ENCODE peak calls at places on chromosomes 2 and 18, in eight cellular contexts. One of them, this sample, is unnamed.
A peak's percentile ranks its signal among the peaks of the same experiment; 100 is the strongest.

GRCh38 chr2:43131890-43132522 is 94.4 kb downstream of the ZFP36L2 start:
- DNase-seq in astrocyte: no peak
- DNase-seq in PC-3: peak; percentile 26
- DNase-seq in PC-9: no peak
- DNase-seq in hepatocyte: no peak
- DNase-seq in HepG2: no peak
- DNase-seq in OCI-LY7: no peak
- DNase-seq in GM23248: no peak
- DNase-seq in this sample: peak; percentile 45

GRCh38 chr2:218418717-218419458 is at the start of gene VIL1:
- DNase-seq in astrocyte: no peak
- DNase-seq in PC-3: no peak
- DNase-seq in PC-9: no peak
- DNase-seq in hepatocyte: peak; percentile 92
- DNase-seq in HepG2: peak; percentile 94
- DNase-seq in OCI-LY7: no peak
- DNase-seq in GM23248: no peak
- DNase-seq in this sample: no peak

GRCh38 chr2:66850406-66850805 is 415.5 kb downstream of the MEIS1 start:
- DNase-seq in astrocyte: no peak
- DNase-seq in PC-3: no peak
- DNase-seq in PC-9: no peak
- DNase-seq in hepatocyte: no peak
- DNase-seq in HepG2: no peak
- DNase-seq in OCI-LY7: no peak
- DNase-seq in GM23248: no peak
- DNase-seq in this sample: no peak

GRCh38 chr2:126714191-126714965 is 58.4 kb downstream of the GYPC start:
- DNase-seq in astrocyte: no peak
- DNase-seq in PC-3: no peak
- DNase-seq in PC-9: no peak
- DNase-seq in hepatocyte: no peak
- DNase-seq in HepG2: no peak
- DNase-seq in OCI-LY7: no peak
- DNase-seq in GM23248: no peak
- DNase-seq in this sample: no peak

GRCh38 chr2:41827354-41827971 is 220.4 kb upstream of the PKDCC start:
- DNase-seq in astrocyte: no peak
- DNase-seq in PC-3: no peak
- DNase-seq in PC-9: no peak
- DNase-seq in hepatocyte: no peak
- DNase-seq in HepG2: peak; percentile 74
- DNase-seq in OCI-LY7: no peak
- DNase-seq in GM23248: no peak
- DNase-seq in this sample: no peak

GRCh38 chr2:85935170-85935745 is 46.5 kb upstream of the ST3GAL5 start:
- DNase-seq in astrocyte: peak; percentile 56
- DNase-seq in PC-3: no peak
- DNase-seq in PC-9: no peak
- DNase-seq in hepatocyte: no peak
- DNase-seq in HepG2: no peak
- DNase-seq in OCI-LY7: no peak
- DNase-seq in GM23248: no peak
- DNase-seq in this sample: no peak

GRCh38 chr2:56244911-56245530 is 61.2 kb downstream of the CCDC85A start:
- DNase-seq in astrocyte: peak; percentile 60
- DNase-seq in PC-3: no peak
- DNase-seq in PC-9: no peak
- DNase-seq in hepatocyte: peak; percentile 42
- DNase-seq in HepG2: no peak
- DNase-seq in OCI-LY7: no peak
- DNase-seq in GM23248: peak; percentile 30
- DNase-seq in this sample: no peak

GRCh38 chr2:44362207-44363015 is 664 bp downstream of the CAMKMT start:
- DNase-seq in astrocyte: peak; percentile 41
- DNase-seq in PC-3: peak; percentile 52
- DNase-seq in PC-9: peak; percentile 53
- DNase-seq in hepatocyte: peak; percentile 56
- DNase-seq in HepG2: peak; percentile 18
- DNase-seq in OCI-LY7: peak; percentile 59
- DNase-seq in GM23248: peak; percentile 83
- DNase-seq in this sample: peak; percentile 49

GRCh38 chr2:43158259-43158880 is 68.0 kb downstream of the ZFP36L2 start:
- DNase-seq in astrocyte: peak; percentile 70
- DNase-seq in PC-3: peak; percentile 86
- DNase-seq in PC-9: peak; percentile 88
- DNase-seq in hepatocyte: peak; percentile 72
- DNase-seq in HepG2: peak; percentile 74
- DNase-seq in OCI-LY7: no peak
- DNase-seq in GM23248: peak; percentile 90
- DNase-seq in this sample: no peak

GRCh38 chr2:96763511-96764252 is 3.0 kb downstream of the CNNM4 start:
- DNase-seq in astrocyte: no peak
- DNase-seq in PC-3: peak; percentile 47
- DNase-seq in PC-9: peak; percentile 70
- DNase-seq in hepatocyte: peak; percentile 66
- DNase-seq in HepG2: peak; percentile 49
- DNase-seq in OCI-LY7: peak; percentile 55
- DNase-seq in GM23248: peak; percentile 37
- DNase-seq in this sample: peak; percentile 76

GRCh38 chr2:233831011-233831721 is 23.2 kb downstream of the HJURP start:
- DNase-seq in astrocyte: no peak
- DNase-seq in PC-3: no peak
- DNase-seq in PC-9: no peak
- DNase-seq in hepatocyte: no peak
- DNase-seq in HepG2: no peak
- DNase-seq in OCI-LY7: no peak
- DNase-seq in GM23248: no peak
- DNase-seq in this sample: peak; percentile 52

GRCh38 chr2:78861546-78861945 is 164.0 kb upstream of the REG3G start:
- DNase-seq in astrocyte: no peak
- DNase-seq in PC-3: peak; percentile 39
- DNase-seq in PC-9: no peak
- DNase-seq in hepatocyte: peak; percentile 28
- DNase-seq in HepG2: peak; percentile 51
- DNase-seq in OCI-LY7: peak; percentile 31
- DNase-seq in GM23248: peak; percentile 2
- DNase-seq in this sample: peak; percentile 16

GRCh38 chr2:19127616-19128015 is 230.8 kb downstream of the OSR1 start:
- DNase-seq in astrocyte: no peak
- DNase-seq in PC-3: no peak
- DNase-seq in PC-9: no peak
- DNase-seq in hepatocyte: no peak
- DNase-seq in HepG2: no peak
- DNase-seq in OCI-LY7: no peak
- DNase-seq in GM23248: no peak
- DNase-seq in this sample: no peak

GRCh38 chr2:165957030-165957675 is 3.6 kb upstream of the TTC21B start:
- DNase-seq in astrocyte: no peak
- DNase-seq in PC-3: no peak
- DNase-seq in PC-9: no peak
- DNase-seq in hepatocyte: no peak
- DNase-seq in HepG2: no peak
- DNase-seq in OCI-LY7: no peak
- DNase-seq in GM23248: no peak
- DNase-seq in this sample: no peak

GRCh38 chr18:8453528-8453927 is 155.7 kb upstream of the RAB12 start:
- DNase-seq in astrocyte: no peak
- DNase-seq in PC-3: no peak
- DNase-seq in PC-9: peak; percentile 25
- DNase-seq in hepatocyte: no peak
- DNase-seq in HepG2: no peak
- DNase-seq in OCI-LY7: no peak
- DNase-seq in GM23248: no peak
- DNase-seq in this sample: no peak

GRCh38 chr18:8454136-8454535 is 155.1 kb upstream of the RAB12 start:
- DNase-seq in astrocyte: no peak
- DNase-seq in PC-3: no peak
- DNase-seq in PC-9: peak; percentile 20
- DNase-seq in hepatocyte: no peak
- DNase-seq in HepG2: no peak
- DNase-seq in OCI-LY7: no peak
- DNase-seq in GM23248: no peak
- DNase-seq in this sample: no peak

GRCh38 chr18:8448091-8448490 is 161.1 kb upstream of the RAB12 start:
- DNase-seq in astrocyte: no peak
- DNase-seq in PC-3: peak; percentile 88
- DNase-seq in PC-9: peak; percentile 11
- DNase-seq in hepatocyte: no peak
- DNase-seq in HepG2: no peak
- DNase-seq in OCI-LY7: no peak
- DNase-seq in GM23248: no peak
- DNase-seq in this sample: no peak

GRCh38 chr18:8450013-8450412 is 159.2 kb upstream of the RAB12 start:
- DNase-seq in astrocyte: no peak
- DNase-seq in PC-3: peak; percentile 18
- DNase-seq in PC-9: peak; percentile 26
- DNase-seq in hepatocyte: no peak
- DNase-seq in HepG2: no peak
- DNase-seq in OCI-LY7: no peak
- DNase-seq in GM23248: peak; percentile 35
- DNase-seq in this sample: no peak

DNA sequence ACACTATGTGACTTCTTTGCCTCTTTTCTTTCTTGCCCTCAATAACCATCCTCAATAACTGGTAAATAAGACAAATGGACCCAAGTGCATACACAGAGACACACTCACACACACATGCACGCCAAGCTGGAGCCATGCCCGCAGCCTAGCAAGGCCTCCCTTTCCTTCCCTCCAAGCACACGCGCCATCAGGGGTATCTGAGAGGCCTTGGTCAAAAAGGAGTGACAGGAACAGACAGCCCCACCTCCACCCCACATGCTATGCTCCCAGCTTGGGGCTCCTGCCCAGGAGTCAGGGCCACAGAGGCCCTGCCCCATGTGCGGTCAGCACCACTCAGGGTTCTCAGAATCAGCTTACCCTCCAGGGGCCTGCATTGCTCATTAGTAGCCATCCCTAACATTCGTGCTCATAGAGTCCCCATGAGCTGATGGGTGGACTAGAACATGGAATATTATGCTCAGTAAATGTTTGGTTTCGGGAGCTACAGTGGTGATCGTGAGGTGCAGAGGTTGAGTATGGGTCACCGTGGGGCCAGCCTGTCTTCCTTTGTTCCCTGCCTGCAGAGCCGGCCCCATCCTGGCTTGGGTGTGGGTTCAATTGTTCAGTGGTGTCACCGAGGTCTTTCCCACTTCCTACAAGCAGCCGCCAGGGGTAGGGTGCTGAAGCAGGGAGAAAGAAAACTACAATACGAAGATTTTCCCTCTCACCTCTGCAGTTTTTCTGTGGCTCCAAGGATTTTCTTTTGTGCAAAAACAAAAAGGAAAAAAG is 158.2 kb upstream of the RAB12 start:
- DNase-seq in astrocyte: no peak
- DNase-seq in PC-3: no peak
- DNase-seq in PC-9: peak; percentile 15
- DNase-seq in hepatocyte: no peak
- DNase-seq in HepG2: peak; percentile 9
- DNase-seq in OCI-LY7: no peak
- DNase-seq in GM23248: no peak
- DNase-seq in this sample: no peak
- H2AFZ ChIP-seq in astrocyte: no peak overlapping the region
- H2AFZ ChIP-seq in PC-3: no peak overlapping the region
- H2AFZ ChIP-seq in PC-9: no peak overlapping the region
- H2AFZ ChIP-seq in hepatocyte: no peak overlapping the region
- H2AFZ ChIP-seq in HepG2: no peak overlapping the region
- H2AFZ ChIP-seq in OCI-LY7: no peak overlapping the region
- H2AFZ ChIP-seq in GM23248: no peak overlapping the region
- H2AFZ ChIP-seq in this sample: no peak overlapping the region

GRCh38 chr2:39175391-39175790 is 54.5 kb upstream of the SOS1 start:
- DNase-seq in astrocyte: no peak
- DNase-seq in PC-3: no peak
- DNase-seq in PC-9: no peak
- DNase-seq in hepatocyte: no peak
- DNase-seq in HepG2: no peak
- DNase-seq in OCI-LY7: no peak
- DNase-seq in GM23248: no peak
- DNase-seq in this sample: no peak

GRCh38 chr2:39174022-39174421 is 53.2 kb upstream of the SOS1 start:
- DNase-seq in astrocyte: no peak
- DNase-seq in PC-3: no peak
- DNase-seq in PC-9: no peak
- DNase-seq in hepatocyte: no peak
- DNase-seq in HepG2: peak; percentile 29
- DNase-seq in OCI-LY7: no peak
- DNase-seq in GM23248: no peak
- DNase-seq in this sample: no peak

GRCh38 chr2:39176997-39177396 is 56.1 kb upstream of the SOS1 start:
- DNase-seq in astrocyte: no peak
- DNase-seq in PC-3: no peak
- DNase-seq in PC-9: no peak
- DNase-seq in hepatocyte: no peak
- DNase-seq in HepG2: no peak
- DNase-seq in OCI-LY7: no peak
- DNase-seq in GM23248: no peak
- DNase-seq in this sample: no peak

GRCh38 chr2:39171618-39172017 is 50.8 kb upstream of the SOS1 start:
- DNase-seq in astrocyte: no peak
- DNase-seq in PC-3: no peak
- DNase-seq in PC-9: no peak
- DNase-seq in hepatocyte: no peak
- DNase-seq in HepG2: peak; percentile 19
- DNase-seq in OCI-LY7: no peak
- DNase-seq in GM23248: no peak
- DNase-seq in this sample: no peak
- H2AFZ ChIP-seq in astrocyte: no peak overlapping the region
- H2AFZ ChIP-seq in PC-3: no peak overlapping the region
- H2AFZ ChIP-seq in PC-9: no peak overlapping the region
- H2AFZ ChIP-seq in hepatocyte: no peak overlapping the region
- H2AFZ ChIP-seq in HepG2: no peak overlapping the region
- H2AFZ ChIP-seq in OCI-LY7: no peak overlapping the region
- H2AFZ ChIP-seq in GM23248: no peak overlapping the region
- H2AFZ ChIP-seq in this sample: no peak overlapping the region

DNA sequence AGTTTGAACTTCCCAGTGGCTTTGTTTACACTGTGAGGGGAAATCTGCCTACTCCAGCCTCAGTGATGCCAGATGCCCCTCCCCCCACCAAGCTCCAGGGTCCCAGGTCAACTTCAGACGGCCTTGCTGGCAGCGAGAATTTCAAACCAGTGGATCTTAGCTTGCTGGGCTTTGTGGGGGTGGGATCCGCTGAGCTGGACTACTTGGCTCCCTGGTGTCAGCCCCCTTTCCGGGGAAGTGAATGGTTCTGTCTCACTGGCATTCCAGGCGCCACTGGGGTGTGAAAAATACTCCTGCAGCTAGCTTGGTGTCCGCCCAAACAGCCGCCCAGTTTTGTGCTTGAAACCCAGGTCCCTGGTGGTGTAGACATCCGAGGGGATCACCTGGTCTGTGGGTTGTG is 70.0 kb upstream of the NEUROD1 start:
- DNase-seq in astrocyte: no peak
- DNase-seq in PC-3: no peak
- DNase-seq in PC-9: no peak
- DNase-seq in hepatocyte: no peak
- DNase-seq in HepG2: no peak
- DNase-seq in OCI-LY7: no peak
- DNase-seq in GM23248: no peak
- DNase-seq in this sample: no peak
- H2AFZ ChIP-seq in astrocyte: no peak overlapping the region
- H2AFZ ChIP-seq in PC-3: no peak overlapping the region
- H2AFZ ChIP-seq in PC-9: no peak overlapping the region
- H2AFZ ChIP-seq in hepatocyte: no peak overlapping the region
- H2AFZ ChIP-seq in HepG2: no peak overlapping the region
- H2AFZ ChIP-seq in OCI-LY7: no peak overlapping the region
- H2AFZ ChIP-seq in GM23248: no peak overlapping the region
- H2AFZ ChIP-seq in this sample: no peak overlapping the region

GRCh38 chr18:50181590-50181989 is 13.4 kb downstream of the MYO5B start:
- DNase-seq in astrocyte: no peak
- DNase-seq in PC-3: no peak
- DNase-seq in PC-9: no peak
- DNase-seq in hepatocyte: no peak
- DNase-seq in HepG2: no peak
- DNase-seq in OCI-LY7: no peak
- DNase-seq in GM23248: no peak
- DNase-seq in this sample: no peak
- H2AFZ ChIP-seq in astrocyte: no peak overlapping the region
- H2AFZ ChIP-seq in PC-3: no peak overlapping the region
- H2AFZ ChIP-seq in PC-9: no peak overlapping the region
- H2AFZ ChIP-seq in hepatocyte: no peak overlapping the region
- H2AFZ ChIP-seq in HepG2: no peak overlapping the region
- H2AFZ ChIP-seq in OCI-LY7: no peak overlapping the region
- H2AFZ ChIP-seq in GM23248: no peak overlapping the region
- H2AFZ ChIP-seq in this sample: no peak overlapping the region

This sample was measured in SK-N-SH.